ENCODE peak calls at places on chromosomes 2 and 18, in five cellular contexts. R, C, M, H and L are unnamed samples.
A peak's percentile ranks its signal among the peaks of the same experiment; 100 is the strongest.

GRCh38 chr2:229610359-229610758 is 104.0 kb downstream of the DNER start:
- DNase-seq in R (peak; percentile 10), C (no peak), M (peak; percentile 88), H (no peak), L (peak; percentile 39)

GRCh38 chr18:74819433-74820059 is 221.9 kb downstream of the ZNF407 start:
- DNase-seq in R (no peak), C (no peak), M (no peak), H (no peak), L (no peak)

GRCh38 chr2:79982445-79982844 is 322.1 kb downstream of the LRRTM1 start:
- DNase-seq in R (no peak), C (no peak), M (no peak), H (no peak), L (no peak)

GRCh38 chr2:12539771-12540170 is 177.0 kb upstream of the TRIB2 start:
- DNase-seq in R (no peak), C (no peak), M (no peak), H (no peak), L (no peak)

GRCh38 chr18:62555135-62555534 is 32.3 kb downstream of the ZCCHC2 start:
- DNase-seq in R (peak; percentile 13), C (no peak), M (peak; percentile 4), H (no peak), L (no peak)

GRCh38 chr2:204643326-204643725 is 98.1 kb downstream of the PARD3B start:
- DNase-seq in R (peak; percentile 7), C (no peak), M (no peak), H (no peak), L (no peak)

GRCh38 chr2:39188958-39189499 is 54.7 kb downstream of the CDKL4 start:
- DNase-seq in R (no peak), C (no peak), M (no peak), H (no peak), L (no peak)

GRCh38 chr18:64807560-64807959 is 658.7 kb upstream of the LINC00305 start:
- DNase-seq in R (no peak), C (no peak), M (no peak), H (no peak), L (no peak)

GRCh38 chr2:67260348-67261277 is 136.5 kb upstream of the ETAA1 start:
- DNase-seq in R (peak; percentile 99), C (peak; percentile 100), M (peak; percentile 98), H (peak; percentile 80), L (peak; percentile 92)

DNA sequence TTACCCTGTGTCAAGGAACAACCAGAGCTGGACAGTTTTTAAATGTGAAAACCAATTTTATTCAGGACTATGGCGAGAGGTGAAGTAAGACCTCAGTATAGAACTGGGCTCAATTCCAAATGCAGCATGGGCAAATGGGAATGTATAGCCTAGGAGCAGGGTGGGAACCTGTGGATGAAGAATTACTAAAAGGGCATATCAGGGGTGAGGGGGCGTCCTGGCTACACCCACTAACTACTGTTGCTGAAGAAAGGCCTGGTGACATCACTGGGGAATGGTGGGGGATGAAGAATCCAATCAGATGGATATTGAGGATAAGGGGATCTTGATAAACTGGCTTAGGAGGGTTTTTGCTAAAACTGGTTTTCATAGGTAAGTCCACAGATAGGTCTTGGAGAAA is 27.3 kb upstream of the IL37 start:
- DNase-seq in R (no peak), C (no peak), M (no peak), H (no peak), L (no peak)
- H3K4me3 ChIP-seq in R (no peak overlapping the region), C (no peak overlapping the region), M (no peak overlapping the region), H (no peak overlapping the region), L (no peak overlapping the region)

GRCh38 chr2:51649366-51649765 is 617.4 kb upstream of the NRXN1 start:
- DNase-seq in R (no peak), C (no peak), M (no peak), H (no peak), L (no peak)
- TF ChIP-seq CTCF in R (no peak), C (peak; percentile 51), M (no peak), H (no peak), L (no peak)

GRCh38 chr2:180539541-180539940 is 440.9 kb upstream of the UBE2E3 start:
- DNase-seq in R (no peak), C (no peak), M (no peak), H (no peak), L (no peak)
- H3K4me3 ChIP-seq in R (no peak overlapping the region), C (no peak overlapping the region), M (no peak overlapping the region), H (no peak overlapping the region), L (no peak overlapping the region)

DNA sequence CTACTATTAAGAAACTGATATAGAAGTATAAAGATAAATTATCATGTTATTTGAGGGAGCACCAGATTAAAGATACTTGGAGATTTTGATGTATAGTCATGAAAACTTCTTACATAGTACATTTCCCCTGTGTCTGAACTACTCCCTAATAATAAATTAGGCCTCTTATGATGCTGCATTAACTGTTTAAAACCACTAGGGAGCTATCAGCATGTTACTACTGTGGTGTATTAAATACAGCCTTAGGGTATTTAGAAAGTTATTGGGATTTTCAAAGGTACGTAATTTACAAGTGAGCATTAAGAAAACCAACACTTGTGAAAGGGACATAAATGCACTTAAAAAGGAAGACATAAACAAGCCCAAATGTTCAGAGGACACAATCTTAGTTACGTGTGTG is 714.0 kb downstream of the EPHA4 start:
- DNase-seq in R (no peak), C (no peak), M (no peak), H (no peak), L (no peak)
- TF ChIP-seq CTCF in R (no peak), C (no peak), M (no peak), H (no peak), L (no peak)

DNA sequence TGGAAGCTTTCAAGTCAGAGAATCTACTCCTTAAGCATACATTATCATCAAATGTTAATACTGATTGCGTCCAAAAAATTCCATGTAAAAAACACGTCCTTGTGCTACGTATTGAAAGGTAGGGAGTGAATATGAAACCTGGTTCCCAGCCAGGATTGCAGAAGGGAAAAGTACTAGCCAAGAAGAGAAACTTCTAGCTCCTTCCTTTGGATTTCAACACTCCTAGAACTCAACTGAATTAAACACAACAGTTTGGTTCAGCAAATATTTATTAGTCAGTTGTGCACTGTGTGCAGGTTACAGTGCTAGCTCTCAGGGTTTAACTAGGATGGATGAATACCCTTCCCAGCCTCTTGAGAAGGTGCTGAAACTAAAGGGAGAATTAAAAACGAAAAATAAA is 33.9 kb upstream of the FHL2 start:
- DNase-seq in R (peak; percentile 51), C (no peak), M (no peak), H (no peak), L (no peak)
- H3K4me3 ChIP-seq in R (no peak overlapping the region), C (no peak overlapping the region), M (no peak overlapping the region), H (no peak overlapping the region), L (no peak overlapping the region)

GRCh38 chr2:101725038-101725437 is 27.5 kb downstream of the MAP4K4 start:
- DNase-seq in R (no peak), C (no peak), M (no peak), H (no peak), L (no peak)

GRCh38 chr2:101724113-101724450 is 26.6 kb downstream of the MAP4K4 start:
- DNase-seq in R (no peak), C (no peak), M (no peak), H (no peak), L (no peak)

GRCh38 chr2:101722878-101723277 is 25.4 kb downstream of the MAP4K4 start:
- DNase-seq in R (no peak), C (no peak), M (no peak), H (no peak), L (no peak)

GRCh38 chr2:101723366-101724112 is 26.0 kb downstream of the MAP4K4 start:
- DNase-seq in R (no peak), C (no peak), M (no peak), H (no peak), L (no peak)

GRCh38 chr2:101725515-101726192 is 28.1 kb downstream of the MAP4K4 start:
- DNase-seq in R (no peak), C (no peak), M (no peak), H (no peak), L (no peak)
- TF ChIP-seq CTCF in R (no peak), C (peak; percentile 7), M (peak; percentile 53), H (no peak), L (peak; percentile 25)

DNA sequence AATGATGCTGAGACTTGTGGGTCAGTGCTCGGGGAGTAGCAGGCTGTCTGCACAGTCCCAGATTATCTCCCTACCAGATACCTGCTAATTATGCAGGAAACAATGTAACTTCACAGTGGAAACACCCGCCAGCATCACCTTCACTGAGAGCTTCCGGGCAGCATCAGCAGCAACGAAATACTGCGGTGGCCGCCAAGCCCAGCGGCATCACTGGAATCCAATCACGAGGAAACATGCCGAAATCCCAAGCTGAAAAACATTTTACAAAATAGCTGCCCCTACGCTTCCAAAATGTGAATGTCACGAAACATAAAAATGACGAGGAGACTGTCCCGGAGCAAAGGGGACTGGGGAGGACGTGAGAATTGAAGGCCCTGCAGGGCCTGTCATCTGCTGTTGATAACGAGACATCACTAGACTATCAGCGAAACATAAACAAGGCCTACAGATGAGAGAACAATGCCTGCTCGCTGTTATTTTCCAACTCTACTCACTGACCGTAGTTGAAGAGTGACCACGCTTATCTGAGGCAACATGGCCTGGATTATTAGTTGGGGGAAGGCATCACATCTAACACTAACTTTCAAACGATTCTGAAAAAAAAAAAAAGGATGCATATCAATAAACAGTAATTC is 82.6 kb downstream of the HDAC4 start:
- DNase-seq in R (no peak), C (no peak), M (no peak), H (no peak), L (no peak)
- H3K4me3 ChIP-seq in R (no peak overlapping the region), C (no peak overlapping the region), M (no peak overlapping the region), H (no peak overlapping the region), L (no peak overlapping the region)